ENCODE peak calls at places on chromosomes 11 and 22, in five cellular contexts. H is NCI-H510A, Z is kidney tubule cell, Y is uterus, F is lower lobe of right lung. S is an unnamed sample.

GRCh38 chr11:66192181-66192888 is 76.1 kb upstream of the RAB1B start:
- DNase-seq in H (no peak), Z (no peak), Y (no peak), F (no peak), S (no peak)

GRCh38 chr11:13216019-13217006 is 61.3 kb upstream of the BMAL1 start:
- DNase-seq in H (no peak), Z (peak), Y (no peak), F (no peak), S (no peak)

GRCh38 chr11:123973816-123974215 is 3.8 kb downstream of the OR10S1 start:
- DNase-seq in H (no peak), Z (peak), Y (no peak), F (no peak), S (no peak)

GRCh38 chr11:68403424-68403823 is 57.1 kb upstream of the PPP6R3 start:
- DNase-seq in H (no peak), Z (no peak), Y (no peak), F (peak), S (no peak)

GRCh38 chr11:76665172-76665571 is 5.4 kb downstream of the LRRC32 start:
- DNase-seq in H (no peak), Z (no peak), Y (peak), F (no peak), S (no peak)

GRCh38 chr11:113114452-113115027 is 153.3 kb downstream of the NCAM1 start:
- DNase-seq in H (peak), Z (peak), Y (peak), F (no peak), S (peak)

GRCh38 chr11:73830261-73830660 is 42.6 kb downstream of the MRPL48 start:
- DNase-seq in H (no peak), Z (no peak), Y (no peak), F (no peak), S (no peak)

GRCh38 chr22:25420925-25421904 is 143.3 kb upstream of the GRK3 start:
- DNase-seq in H (no peak), Z (no peak), Y (no peak), F (no peak), S (no peak)

GRCh38 chr11:32225491-32226285 is 134.8 kb downstream of the RCN1 start:
- DNase-seq in H (no peak), Z (no peak), Y (no peak), F (no peak), S (no peak)

GRCh38 chr22:34160117-34160758 is 240.0 kb upstream of the LARGE1 start:
- DNase-seq in H (no peak), Z (no peak), Y (no peak), F (no peak), S (no peak)

GRCh38 chr11:88292156-88292844 is 45.2 kb downstream of the CTSC start:
- DNase-seq in H (no peak), Z (peak), Y (peak), F (no peak), S (peak)

GRCh38 chr11:21278840-21279239 is 609.5 kb downstream of the NELL1 start:
- DNase-seq in H (no peak), Z (no peak), Y (no peak), F (no peak), S (no peak)

GRCh38 chr11:17219016-17219415 is 11.2 kb upstream of the PIK3C2A start:
- DNase-seq in H (no peak), Z (peak), Y (no peak), F (no peak), S (no peak)

GRCh38 chr22:36002861-36003260 is 25.8 kb downstream of the RBFOX2 start:
- DNase-seq in H (no peak), Z (no peak), Y (no peak), F (no peak), S (no peak)

GRCh38 chr11:127454856-127455255 is 454.3 kb upstream of the KIRREL3 start:
- DNase-seq in H (peak), Z (peak), Y (no peak), F (no peak), S (no peak)

GRCh38 chr22:50705219-50705691 is 32.6 kb downstream of the SHANK3 start:
- DNase-seq in H (peak), Z (peak), Y (peak), F (peak), S (peak)

GRCh38 chr22:17779286-17780115 is 5.2 kb upstream of the BID start:
- DNase-seq in H (no peak), Z (no peak), Y (no peak), F (no peak), S (peak)

GRCh38 chr11:119902656-119903181 is 173.7 kb upstream of the NECTIN1 start:
- DNase-seq in H (no peak), Z (no peak), Y (no peak), F (no peak), S (no peak)

GRCh38 chr11:35111171-35112055 is 27.6 kb upstream of the CD44 start:
- DNase-seq in H (no peak), Z (peak), Y (no peak), F (no peak), S (no peak)

GRCh38 chr11:121716060-121716459 is 263.3 kb upstream of the SORL1-AS1 start:
- DNase-seq in H (no peak), Z (peak), Y (no peak), F (no peak), S (no peak)

GRCh38 chr11:59115556-59115955 is 8.5 kb downstream of the FAM111B start:
- DNase-seq in H (no peak), Z (no peak), Y (no peak), F (no peak), S (no peak)

GRCh38 chr22:22935546-22936157 is 48.0 kb downstream of the IGLL5 start:
- DNase-seq in H (no peak), Z (no peak), Y (no peak), F (peak), S (no peak)

GRCh38 chr22:40894417-40894816 is 32.5 kb upstream of the DNAJB7 start:
- DNase-seq in H (no peak), Z (no peak), Y (no peak), F (no peak), S (no peak)

GRCh38 chr11:86395061-86395551 is 20.4 kb downstream of the CCDC81 start:
- DNase-seq in H (no peak), Z (peak), Y (peak), F (no peak), S (no peak)

GRCh38 chr11:96259053-96259837 is 83.8 kb downstream of the MAML2 start:
- DNase-seq in H (no peak), Z (peak), Y (no peak), F (no peak), S (no peak)

GRCh38 chr22:37846433-37846832 is 2.3 kb upstream of the ANKRD54 start:
- DNase-seq in H (no peak), Z (no peak), Y (no peak), F (no peak), S (no peak)

GRCh38 chr22:43464809-43465208 is 53.0 kb downstream of the MPPED1 start:
- DNase-seq in H (no peak), Z (no peak), Y (no peak), F (no peak), S (no peak)

S was measured in NCI-H2107.